ENCODE peak calls at places on chromosomes 1 and 21, in seven cellular contexts. H is substantia nigra, K is tibial nerve, R is A673, A is OCI-LY7, B is Panc1, Q is lower lobe of right lung. C is an unnamed sample.

GRCh38 chr1:179938752-179939151 is 15.9 kb upstream of the CEP350 start:
- DNase-seq in R (peak), H (no peak), A (no peak), B (no peak), Q (no peak), K (no peak), C (no peak)

GRCh38 chr1:222464841-222465210 is 83.1 kb downstream of the HHIPL2 start:
- DNase-seq in A (peak), B (peak), Q (peak), R (peak), K (peak), H (no peak), C (no peak)

GRCh38 chr1:31198591-31198990 is 41.1 kb downstream of the NKAIN1 start:
- DNase-seq in R (no peak), H (no peak), B (no peak), K (no peak), A (no peak), Q (no peak), C (no peak)

GRCh38 chr1:81113688-81114087 is 687.0 kb upstream of the ADGRL2 start:
- DNase-seq in R (no peak), Q (no peak), H (no peak), B (no peak), A (no peak), K (no peak), C (no peak)

GRCh38 chr1:78226784-78227183 is 181.0 kb downstream of the GIPC2 start:
- DNase-seq in K (peak), H (no peak), Q (no peak), R (no peak), A (no peak), B (no peak), C (no peak)

GRCh38 chr1:62875676-62876075 is 91.7 kb downstream of the ATG4C start:
- DNase-seq in Q (no peak), B (no peak), K (no peak), H (no peak), A (no peak), R (peak), C (no peak)

GRCh38 chr21:23968722-23969647 is 1638.3 kb downstream of the MRPL39 start:
- DNase-seq in H (no peak), R (peak), A (peak), Q (no peak), K (peak), B (peak), C (peak)

GRCh38 chr1:222910699-222911098 is 95.9 kb downstream of the DISP1 start:
- DNase-seq in R (no peak), K (no peak), B (no peak), Q (no peak), H (no peak), A (no peak), C (no peak)

GRCh38 chr21:39182016-39182415 is 1.2 kb downstream of the PSMG1 start:
- DNase-seq in A (peak), H (no peak), K (no peak), R (no peak), B (no peak), Q (no peak), C (no peak)

GRCh38 chr1:1796466-1796865 is 18.2 kb upstream of the NADK start:
- DNase-seq in K (no peak), R (no peak), H (no peak), Q (peak), B (no peak), A (peak), C (no peak)

GRCh38 chr1:209642817-209643216 is 9.4 kb downstream of the LAMB3 start:
- DNase-seq in K (no peak), A (no peak), B (no peak), Q (no peak), R (no peak), H (no peak), C (no peak)

GRCh38 chr21:32299695-32300094 is 1.0 kb downstream of the MRAP start:
- DNase-seq in B (no peak), K (no peak), Q (no peak), A (no peak), R (no peak), H (no peak), C (no peak)

GRCh38 chr21:37511848-37512247 is 145.3 kb downstream of the DYRK1A start:
- DNase-seq in B (no peak), K (no peak), A (no peak), Q (no peak), H (no peak), R (no peak), C (no peak)

GRCh38 chr1:3014443-3015268 is 6.6 kb upstream of the ACTRT2 start:
- DNase-seq in K (no peak), R (no peak), A (no peak), H (no peak), Q (peak), B (no peak), C (no peak)

GRCh38 chr1:244011796-244012195 is 39.3 kb upstream of the ZBTB18 start:
- DNase-seq in A (no peak), B (no peak), Q (no peak), H (no peak), K (no peak), R (no peak), C (no peak)
- H3K27ac ChIP-seq in A (no peak), B (no peak), Q (no peak), H (no peak), K (no peak), R (no peak), C (no peak)

GRCh38 chr1:23582820-23583219 is 23.5 kb upstream of the ID3 start:
- DNase-seq in A (peak), B (no peak), K (no peak), R (no peak), H (no peak), Q (no peak), C (no peak)
- H3K27ac ChIP-seq in A (peak), B (no peak), K (no peak), R (no peak), H (no peak), Q (no peak), C (no peak)

GRCh38 chr21:33698088-33698487 is 55.8 kb downstream of the ITSN1 start:
- DNase-seq in B (no peak), A (no peak), K (no peak), H (no peak), R (no peak), Q (no peak), C (no peak)
- H3K27ac ChIP-seq in B (no peak), A (no peak), K (no peak), H (no peak), R (no peak), Q (no peak), C (no peak)

GRCh38 chr1:117613249-117613968 is 7.6 kb downstream of the TENT5C start:
- DNase-seq in K (no peak), H (no peak), R (no peak), A (no peak), B (no peak), Q (no peak), C (peak)
- H3K27ac ChIP-seq in K (no peak), H (no peak), R (no peak), A (no peak), B (peak), Q (no peak), C (peak)

GRCh38 chr1:174939771-174940545 is 59.8 kb upstream of the CACYBP start:
- DNase-seq in K (no peak), Q (no peak), B (no peak), A (no peak), R (no peak), H (no peak), C (no peak)

GRCh38 chr1:174932587-174932986 is 67.2 kb upstream of the CACYBP start:
- DNase-seq in A (no peak), B (no peak), K (no peak), Q (no peak), H (no peak), R (no peak), C (no peak)

GRCh38 chr1:174942547-174943255 is 57.0 kb upstream of the CACYBP start:
- DNase-seq in R (no peak), K (peak), A (peak), H (no peak), Q (no peak), B (no peak), C (no peak)

GRCh38 chr1:174940776-174941175 is 59.0 kb upstream of the CACYBP start:
- DNase-seq in A (no peak), B (no peak), H (no peak), K (no peak), Q (no peak), R (no peak), C (no peak)

GRCh38 chr1:174938306-174939000 is 61.3 kb upstream of the CACYBP start:
- DNase-seq in A (no peak), H (no peak), B (no peak), Q (no peak), R (no peak), K (no peak), C (no peak)
- H3K27ac ChIP-seq in A (no peak), H (no peak), B (no peak), Q (peak), R (no peak), K (no peak), C (no peak)

GRCh38 chr1:191831572-191831971 is 326.7 kb upstream of the RGS18 start:
- DNase-seq in K (no peak), Q (no peak), A (peak), H (no peak), B (no peak), R (peak), C (no peak)
- H3K27ac ChIP-seq in K (no peak), Q (no peak), A (no peak), H (no peak), B (no peak), R (no peak), C (no peak)

GRCh38 chr1:149936992-149937705 is 470 bp upstream of the MTMR11 start:
- DNase-seq in B (no peak), R (peak), H (no peak), A (no peak), K (no peak), Q (no peak), C (peak)
- H3K27ac ChIP-seq in B (peak), R (peak), H (peak), A (no peak), K (peak), Q (peak), C (peak)